ENCODE peak calls at places on chromosome X, in seven cellular contexts. One of them, this sample, is unnamed.

GRCh38 chrX:19739683-19740082 is 147.7 kb downstream of the SH3KBP1 start:
- DNase-seq in upper lobe of left lung: no peak
- DNase-seq in tibial nerve: peak
- DNase-seq in ovary: no peak
- DNase-seq in suprapubic skin: peak
- DNase-seq in GM12878: no peak
- DNase-seq in A549: peak
- DNase-seq in this sample: peak

GRCh38 chrX:38861489-38861888 is 60.2 kb downstream of the MID1IP1 start:
- DNase-seq in upper lobe of left lung: no peak
- DNase-seq in tibial nerve: no peak
- DNase-seq in ovary: no peak
- DNase-seq in suprapubic skin: no peak
- DNase-seq in GM12878: no peak
- DNase-seq in A549: no peak
- DNase-seq in this sample: no peak

GRCh38 chrX:141220342-141221008 is 21.8 kb downstream of the SPANXC start:
- DNase-seq in upper lobe of left lung: no peak
- DNase-seq in tibial nerve: no peak
- DNase-seq in ovary: no peak
- DNase-seq in suprapubic skin: no peak
- DNase-seq in GM12878: no peak
- DNase-seq in A549: peak
- DNase-seq in this sample: no peak

GRCh38 chrX:24494544-24495113 is 29.5 kb downstream of the PDK3 start:
- DNase-seq in upper lobe of left lung: no peak
- DNase-seq in tibial nerve: no peak
- DNase-seq in ovary: peak
- DNase-seq in suprapubic skin: no peak
- DNase-seq in GM12878: no peak
- DNase-seq in A549: peak
- DNase-seq in this sample: peak

GRCh38 chrX:154791467-154791866 is 13.8 kb downstream of the MPP1 start:
- DNase-seq in upper lobe of left lung: no peak
- DNase-seq in tibial nerve: no peak
- DNase-seq in ovary: no peak
- DNase-seq in suprapubic skin: no peak
- DNase-seq in GM12878: no peak
- DNase-seq in A549: no peak
- DNase-seq in this sample: no peak

GRCh38 chrX:97850911-97851310 is 967.2 kb downstream of the RPA4 start:
- DNase-seq in upper lobe of left lung: no peak
- DNase-seq in tibial nerve: no peak
- DNase-seq in ovary: no peak
- DNase-seq in suprapubic skin: no peak
- DNase-seq in GM12878: no peak
- DNase-seq in A549: no peak
- DNase-seq in this sample: no peak

GRCh38 chrX:65331371-65331770 is 203.2 kb downstream of the LAS1L start:
- DNase-seq in upper lobe of left lung: no peak
- DNase-seq in tibial nerve: no peak
- DNase-seq in ovary: no peak
- DNase-seq in suprapubic skin: no peak
- DNase-seq in GM12878: no peak
- DNase-seq in A549: no peak
- DNase-seq in this sample: no peak

GRCh38 chrX:120752431-120753128 is 122.7 kb upstream of the C1GALT1C1 start:
- DNase-seq in upper lobe of left lung: no peak
- DNase-seq in tibial nerve: no peak
- DNase-seq in ovary: no peak
- DNase-seq in suprapubic skin: no peak
- DNase-seq in GM12878: no peak
- DNase-seq in A549: no peak
- DNase-seq in this sample: no peak

GRCh38 chrX:95351089-95351488 is 1333.6 kb upstream of the DIAPH2 start:
- DNase-seq in upper lobe of left lung: no peak
- DNase-seq in tibial nerve: no peak
- DNase-seq in ovary: no peak
- DNase-seq in suprapubic skin: no peak
- DNase-seq in GM12878: no peak
- DNase-seq in A549: no peak
- DNase-seq in this sample: no peak
- TF ChIP-seq EP300 in upper lobe of left lung: no peak
- TF ChIP-seq EP300 in tibial nerve: no peak
- TF ChIP-seq EP300 in ovary: no peak
- TF ChIP-seq EP300 in suprapubic skin: no peak
- TF ChIP-seq EP300 in GM12878: no peak
- TF ChIP-seq EP300 in A549: no peak
- TF ChIP-seq EP300 in this sample: no peak

GRCh38 chrX:70219938-70220764 is 14.3 kb upstream of the AWAT1 start:
- DNase-seq in upper lobe of left lung: no peak
- DNase-seq in tibial nerve: peak
- DNase-seq in ovary: no peak
- DNase-seq in suprapubic skin: no peak
- DNase-seq in GM12878: no peak
- DNase-seq in A549: peak
- DNase-seq in this sample: peak
- TF ChIP-seq EP300 in upper lobe of left lung: no peak
- TF ChIP-seq EP300 in tibial nerve: no peak
- TF ChIP-seq EP300 in ovary: no peak
- TF ChIP-seq EP300 in suprapubic skin: no peak
- TF ChIP-seq EP300 in GM12878: no peak
- TF ChIP-seq EP300 in A549: peak
- TF ChIP-seq EP300 in this sample: no peak

GRCh38 chrX:5915783-5916182 is 312.9 kb downstream of the NLGN4X start:
- DNase-seq in upper lobe of left lung: no peak
- DNase-seq in tibial nerve: no peak
- DNase-seq in ovary: no peak
- DNase-seq in suprapubic skin: no peak
- DNase-seq in GM12878: no peak
- DNase-seq in A549: no peak
- DNase-seq in this sample: no peak
- TF ChIP-seq EP300 in upper lobe of left lung: no peak
- TF ChIP-seq EP300 in tibial nerve: no peak
- TF ChIP-seq EP300 in ovary: no peak
- TF ChIP-seq EP300 in suprapubic skin: no peak
- TF ChIP-seq EP300 in GM12878: no peak
- TF ChIP-seq EP300 in A549: no peak
- TF ChIP-seq EP300 in this sample: no peak

GRCh38 chrX:110086162-110086915 is 83.4 kb downstream of the TMEM164 start:
- DNase-seq in upper lobe of left lung: no peak
- DNase-seq in tibial nerve: no peak
- DNase-seq in ovary: no peak
- DNase-seq in suprapubic skin: no peak
- DNase-seq in GM12878: no peak
- DNase-seq in A549: peak
- DNase-seq in this sample: no peak

GRCh38 chrX:110082156-110082555 is 79.2 kb downstream of the TMEM164 start:
- DNase-seq in upper lobe of left lung: no peak
- DNase-seq in tibial nerve: no peak
- DNase-seq in ovary: peak
- DNase-seq in suprapubic skin: no peak
- DNase-seq in GM12878: no peak
- DNase-seq in A549: peak
- DNase-seq in this sample: no peak

GRCh38 chrX:110086916-110087484 is 84.1 kb downstream of the TMEM164 start:
- DNase-seq in upper lobe of left lung: no peak
- DNase-seq in tibial nerve: no peak
- DNase-seq in ovary: no peak
- DNase-seq in suprapubic skin: no peak
- DNase-seq in GM12878: no peak
- DNase-seq in A549: peak
- DNase-seq in this sample: no peak

GRCh38 chrX:110089656-110090404 is 86.9 kb downstream of the TMEM164 start:
- DNase-seq in upper lobe of left lung: no peak
- DNase-seq in tibial nerve: no peak
- DNase-seq in ovary: no peak
- DNase-seq in suprapubic skin: no peak
- DNase-seq in GM12878: no peak
- DNase-seq in A549: no peak
- DNase-seq in this sample: no peak

DNA sequence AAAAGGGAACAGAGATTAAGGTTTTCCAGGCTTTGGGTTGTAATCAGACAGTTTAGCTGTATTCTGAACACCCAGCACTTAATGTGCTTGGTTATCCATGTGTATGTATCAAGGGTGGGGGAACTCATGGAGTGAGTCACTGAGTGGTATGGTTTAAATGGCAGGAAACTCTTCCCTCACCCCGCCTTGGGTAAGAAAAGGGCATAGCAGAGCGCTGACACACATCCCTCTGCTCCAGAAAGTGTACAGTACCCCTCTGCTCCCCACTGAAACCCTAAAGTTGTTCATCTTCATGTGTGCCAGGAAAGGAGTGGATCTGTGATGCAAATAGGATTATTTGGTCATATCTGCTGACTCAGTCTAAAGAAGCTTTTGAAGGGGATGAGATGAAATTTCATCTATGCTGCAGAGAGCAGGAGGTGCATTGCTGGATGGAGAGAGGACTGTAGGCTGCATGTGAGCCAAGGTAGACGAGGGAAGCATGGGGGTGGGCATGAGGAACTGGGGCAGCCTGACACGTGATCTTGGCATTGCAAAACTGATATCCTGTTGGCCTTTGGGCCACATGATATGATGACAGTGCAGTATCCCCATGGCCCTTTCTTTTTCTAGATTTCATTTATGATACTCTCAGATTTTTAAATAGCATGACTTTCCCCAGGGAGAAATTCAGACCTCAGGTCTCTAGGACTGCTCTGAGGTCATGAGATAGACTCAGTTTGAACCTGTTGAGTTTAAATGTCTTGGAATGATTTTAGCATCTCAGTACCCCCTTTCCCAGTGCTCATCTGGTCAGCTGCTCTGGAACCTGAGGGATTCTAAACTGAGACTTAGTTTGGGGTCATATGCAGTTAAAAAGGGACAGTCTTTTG is 84.8 kb downstream of the TMEM164 start:
- DNase-seq in upper lobe of left lung: no peak
- DNase-seq in tibial nerve: no peak
- DNase-seq in ovary: no peak
- DNase-seq in suprapubic skin: no peak
- DNase-seq in GM12878: no peak
- DNase-seq in A549: peak
- DNase-seq in this sample: no peak
- TF ChIP-seq EP300 in upper lobe of left lung: no peak
- TF ChIP-seq EP300 in tibial nerve: no peak
- TF ChIP-seq EP300 in ovary: no peak
- TF ChIP-seq EP300 in suprapubic skin: no peak
- TF ChIP-seq EP300 in GM12878: no peak
- TF ChIP-seq EP300 in A549: peak
- TF ChIP-seq EP300 in this sample: no peak